ENCODE peak calls at places on chromosomes 12 and 14, in six cellular contexts. Y, W, A, B, P and F are unnamed samples.

GRCh38 chr14:92956961-92957360 is 34.0 kb downstream of the CHGA start:
- DNase-seq in P (no peak), A (no peak), B (no peak), W (no peak), Y (no peak), F (no peak)

GRCh38 chr12:75944097-75944904 is 87.3 kb downstream of the PHLDA1 start:
- DNase-seq in A (peak), P (no peak), Y (peak), W (peak), B (peak), F (peak)

GRCh38 chr12:106123551-106123991 is 15.2 kb downstream of the NUAK1 start:
- DNase-seq in A (no peak), Y (no peak), P (peak), W (peak), B (no peak), F (no peak)

GRCh38 chr14:71606064-71606463 is 326.2 kb upstream of the RGS6 start:
- DNase-seq in A (no peak), W (no peak), B (no peak), P (no peak), Y (no peak), F (no peak)

GRCh38 chr14:51317373-51317772 is 77.3 kb downstream of the TMX1 start:
- DNase-seq in Y (no peak), P (no peak), W (no peak), B (peak), A (no peak), F (no peak)

GRCh38 chr14:105397350-105397931 is 897 bp upstream of the TEX22 start:
- DNase-seq in Y (no peak), A (no peak), P (no peak), W (no peak), B (no peak), F (no peak)

GRCh38 chr14:75549169-75549568 is 26.9 kb downstream of the BATF start:
- DNase-seq in A (no peak), W (no peak), P (no peak), Y (peak), B (no peak), F (peak)

GRCh38 chr12:81596558-81596957 is 162.6 kb downstream of the PPFIA2 start:
- DNase-seq in B (no peak), Y (no peak), A (no peak), P (no peak), W (no peak), F (no peak)

GRCh38 chr12:56431850-56432249 is 17.4 kb downstream of the TIMELESS start:
- DNase-seq in P (no peak), A (no peak), B (peak), W (peak), Y (no peak), F (no peak)

GRCh38 chr12:46339051-46339450 is 33.5 kb downstream of the SLC38A2 start:
- DNase-seq in B (no peak), P (no peak), Y (no peak), A (no peak), W (no peak), F (no peak)

GRCh38 chr12:119182701-119183493 is 4.2 kb downstream of the HSPB8 start:
- DNase-seq in Y (no peak), P (no peak), B (peak), A (no peak), W (peak), F (no peak)

GRCh38 chr12:114625294-114625851 is 58.6 kb downstream of the TBX3 start:
- DNase-seq in B (peak), W (peak), Y (peak), P (peak), A (peak), F (peak)

GRCh38 chr12:64983771-64984170 is 137.3 kb downstream of the WIF1 start:
- DNase-seq in B (no peak), Y (no peak), A (peak), P (no peak), W (no peak), F (no peak)

GRCh38 chr12:67991158-67991557 is 1.9 kb downstream of the IFNG-AS1 start:
- DNase-seq in W (no peak), B (no peak), Y (peak), A (no peak), P (no peak), F (peak)

GRCh38 chr12:106078358-106079025 is 60.3 kb downstream of the NUAK1 start:
- DNase-seq in B (peak), W (peak), P (no peak), Y (no peak), A (no peak), F (no peak)

GRCh38 chr12:65205886-65206285 is 36.5 kb downstream of the LEMD3 start:
- DNase-seq in B (no peak), P (no peak), Y (no peak), W (no peak), A (no peak), F (no peak)

GRCh38 chr12:69987453-69988102 is 162.6 kb downstream of the MYRFL start:
- DNase-seq in A (peak), B (peak), P (peak), Y (no peak), W (peak), F (no peak)

GRCh38 chr12:56128669-56129209 is 672 bp downstream of the ESYT1 start:
- DNase-seq in A (no peak), W (peak), P (no peak), B (no peak), Y (no peak), F (peak)

GRCh38 chr12:75478395-75478794 is 2.2 kb upstream of the GLIPR1 start:
- DNase-seq in W (peak), B (peak), P (peak), A (no peak), Y (peak), F (no peak)

GRCh38 chr14:50064993-50065392 is 51.4 kb downstream of the VCPKMT start:
- DNase-seq in P (peak), W (peak), A (no peak), Y (peak), B (no peak), F (peak)

GRCh38 chr12:89346741-89347324 is 5.5 kb downstream of the DUSP6 start:
- DNase-seq in B (peak), W (peak), P (peak), A (no peak), Y (no peak), F (no peak)

GRCh38 chr14:71665157-71665556 is 267.1 kb upstream of the RGS6 start:
- DNase-seq in A (no peak), B (peak), Y (no peak), P (no peak), W (peak), F (no peak)

GRCh38 chr14:99752486-99753121 is 40.6 kb upstream of the EML1 start:
- DNase-seq in A (peak), W (peak), Y (no peak), B (peak), P (no peak), F (no peak)

GRCh38 chr12:101459642-101460346 is 15.3 kb upstream of the SPIC start:
- DNase-seq in B (peak), Y (no peak), P (peak), W (peak), A (peak), F (no peak)

GRCh38 chr14:70023871-70024270 is 144.7 kb downstream of the SMOC1 start:
- DNase-seq in P (no peak), A (no peak), W (no peak), B (peak), Y (no peak), F (no peak)

GRCh38 chr12:85279449-85280137 is 427 bp upstream of the ALX1 start:
- DNase-seq in B (no peak), P (no peak), A (no peak), W (no peak), Y (no peak), F (peak)

GRCh38 chr12:47751561-47751960 is 7.1 kb downstream of the RAPGEF3 start:
- DNase-seq in B (no peak), A (no peak), W (no peak), Y (no peak), P (no peak), F (no peak)

GRCh38 chr12:63496654-63497053 is 171.6 kb downstream of the DPY19L2 start:
- DNase-seq in W (no peak), Y (no peak), B (no peak), A (no peak), P (no peak), F (no peak)

DNA sequence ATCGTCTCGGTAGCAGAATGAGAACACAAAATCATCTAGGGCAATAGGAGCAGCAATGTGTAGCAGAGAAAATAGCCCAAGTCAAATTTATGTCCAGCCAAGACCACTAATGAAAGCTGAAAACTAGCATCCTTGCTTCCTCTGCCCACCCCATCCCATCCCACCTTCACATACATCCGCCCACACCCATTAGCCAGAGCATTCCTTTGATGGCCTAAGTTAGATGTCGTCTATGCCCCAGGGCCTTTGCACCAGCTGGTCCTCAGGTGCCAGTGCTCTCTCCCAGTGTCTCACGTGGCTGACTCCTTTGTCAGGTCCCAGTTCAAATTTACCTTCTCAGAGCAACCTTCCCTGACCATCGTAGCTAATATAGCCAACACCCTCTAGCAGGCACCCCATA is 17.8 kb upstream of the PPP2R5C start:
- DNase-seq in P (no peak), W (no peak), Y (no peak), B (no peak), A (no peak), F (no peak)
- TF ChIP-seq CTCF in P (no peak), W (no peak), Y (no peak), B (no peak), A (no peak), F (no peak)

GRCh38 chr12:6072302-6072752 is 52.1 kb downstream of the VWF start:
- DNase-seq in W (peak), Y (no peak), A (no peak), B (peak), P (no peak), F (no peak)
- TF ChIP-seq CTCF in W (peak), Y (no peak), A (peak), B (peak), P (no peak), F (no peak)

GRCh38 chr14:89236846-89237245 is 180.2 kb downstream of the FOXN3 start:
- DNase-seq in B (peak), A (no peak), W (peak), P (no peak), Y (no peak), F (no peak)
- TF ChIP-seq CTCF in B (no peak), A (no peak), W (no peak), P (no peak), Y (no peak), F (no peak)

GRCh38 chr12:52327086-52327829 is 6.1 kb upstream of the KRT83 start:
- DNase-seq in A (peak), B (peak), W (peak), P (peak), Y (peak), F (peak)

GRCh38 chr12:52331039-52331438 is 9.8 kb upstream of the KRT83 start:
- DNase-seq in A (no peak), B (no peak), P (no peak), W (no peak), Y (no peak), F (no peak)

GRCh38 chr12:52331833-52332232 is 10.6 kb upstream of the KRT83 start:
- DNase-seq in W (no peak), A (no peak), B (no peak), P (no peak), Y (no peak), F (no peak)

GRCh38 chr12:52324068-52324444 is 2.9 kb upstream of the KRT83 start:
- DNase-seq in P (no peak), Y (no peak), A (no peak), B (no peak), W (no peak), F (no peak)

DNA sequence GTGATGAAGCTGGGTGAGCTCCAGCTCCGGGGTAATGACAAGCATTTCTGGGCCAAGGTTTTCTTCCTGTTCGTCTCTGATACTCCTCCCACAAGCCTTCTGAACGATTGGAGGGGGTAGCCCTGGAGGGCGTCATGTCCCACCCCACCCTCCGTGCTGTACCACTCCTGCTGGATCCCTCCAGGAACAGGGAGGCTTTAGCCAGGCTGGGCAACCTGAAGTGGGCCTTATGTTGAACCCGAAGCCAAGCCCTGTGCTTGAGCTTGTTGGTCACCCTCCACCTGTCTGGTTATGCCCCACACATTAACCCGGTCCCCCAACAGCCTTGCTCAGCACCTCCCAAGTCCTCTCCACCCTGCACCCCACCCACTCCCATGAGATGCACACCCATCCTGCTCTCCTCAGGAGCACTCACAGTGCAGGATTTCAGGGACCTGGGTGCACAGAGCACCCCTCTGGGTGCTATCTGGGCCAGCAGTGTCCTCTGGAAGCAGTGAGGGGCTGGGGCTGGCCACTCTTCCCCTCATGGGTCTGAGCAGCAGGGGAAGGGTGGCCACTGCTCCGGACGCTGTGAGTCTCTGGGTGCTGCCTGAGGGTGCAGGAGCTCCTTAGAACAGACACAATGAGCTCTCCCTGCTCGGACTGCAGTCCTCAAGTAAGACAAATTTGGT is 6.8 kb upstream of the KRT83 start:
- DNase-seq in A (no peak), W (no peak), Y (no peak), B (no peak), P (no peak), F (no peak)
- TF ChIP-seq CTCF in A (no peak), W (no peak), Y (no peak), B (no peak), P (no peak), F (no peak)

GRCh38 chr14:61889914-61890351 is 127.7 kb downstream of the SNAPC1 start:
- DNase-seq in B (no peak), Y (peak), A (no peak), P (no peak), W (no peak), F (peak)
- TF ChIP-seq CTCF in B (no peak), Y (no peak), A (no peak), P (no peak), W (no peak), F (no peak)

GRCh38 chr12:50764861-50765324 is 992 bp downstream of the ATF1 start:
- DNase-seq in P (peak), W (peak), A (no peak), Y (peak), B (peak), F (peak)
- TF ChIP-seq CTCF in P (no peak), W (no peak), A (no peak), Y (no peak), B (no peak), F (peak)